ENCODE peak calls at places on chromosomes 2 and 18, in ten cellular contexts. One of them, this sample, is unnamed.

GRCh38 chr2:134866498-134867099 is 28.2 kb downstream of the ACMSD start:
- DNase-seq in mesendoderm: no peak
- DNase-seq in dorsolateral prefrontal cortex: no peak
- DNase-seq in A172: no peak
- DNase-seq in NCI-H1092: no peak
- DNase-seq in CD8-positive, alpha-beta memory T cell: no peak
- DNase-seq in kidney tubule cell: no peak
- DNase-seq in GM23248: peak; percentile 67
- DNase-seq in naive B cell: no peak
- DNase-seq in activated CD8-positive, alpha-beta memory T cell treated with anti-CD3 and anti-CD28 coated beads, Interleukin-2, amount 50 U/mL, for 48 hours: no peak
- DNase-seq in this sample: peak; percentile 59

GRCh38 chr2:109549016-109549595 is 64.7 kb downstream of the SEPTIN10 start:
- DNase-seq in activated CD8-positive, alpha-beta memory T cell treated with anti-CD3 and anti-CD28 coated beads, Interleukin-2, amount 50 U/mL, for 48 hours: no peak
- DNase-seq in kidney tubule cell: peak; percentile 81
- DNase-seq in GM23248: peak; percentile 22
- DNase-seq in dorsolateral prefrontal cortex: no peak
- DNase-seq in naive B cell: no peak
- DNase-seq in CD8-positive, alpha-beta memory T cell: no peak
- DNase-seq in NCI-H1092: no peak
- DNase-seq in A172: no peak
- DNase-seq in mesendoderm: no peak
- DNase-seq in this sample: no peak

GRCh38 chr18:60684843-60685513 is 312.4 kb upstream of the MC4R start:
- DNase-seq in CD8-positive, alpha-beta memory T cell: no peak
- DNase-seq in GM23248: peak; percentile 34
- DNase-seq in dorsolateral prefrontal cortex: no peak
- DNase-seq in mesendoderm: peak; percentile 43
- DNase-seq in NCI-H1092: no peak
- DNase-seq in activated CD8-positive, alpha-beta memory T cell treated with anti-CD3 and anti-CD28 coated beads, Interleukin-2, amount 50 U/mL, for 48 hours: no peak
- DNase-seq in kidney tubule cell: peak; percentile 18
- DNase-seq in naive B cell: no peak
- DNase-seq in A172: peak; percentile 3
- DNase-seq in this sample: peak; percentile 65

GRCh38 chr2:203802277-203803045 is 65.1 kb upstream of the CTLA4 start:
- DNase-seq in dorsolateral prefrontal cortex: peak; percentile 56
- DNase-seq in activated CD8-positive, alpha-beta memory T cell treated with anti-CD3 and anti-CD28 coated beads, Interleukin-2, amount 50 U/mL, for 48 hours: peak; percentile 72
- DNase-seq in CD8-positive, alpha-beta memory T cell: no peak
- DNase-seq in naive B cell: no peak
- DNase-seq in A172: peak; percentile 71
- DNase-seq in kidney tubule cell: peak; percentile 80
- DNase-seq in GM23248: peak; percentile 97
- DNase-seq in mesendoderm: no peak
- DNase-seq in NCI-H1092: no peak
- DNase-seq in this sample: peak; percentile 70

GRCh38 chr2:188114014-188114413 is 177.7 kb upstream of the GULP1 start:
- DNase-seq in GM23248: peak; percentile 69
- DNase-seq in naive B cell: no peak
- DNase-seq in kidney tubule cell: no peak
- DNase-seq in A172: no peak
- DNase-seq in dorsolateral prefrontal cortex: no peak
- DNase-seq in CD8-positive, alpha-beta memory T cell: no peak
- DNase-seq in mesendoderm: peak; percentile 67
- DNase-seq in NCI-H1092: no peak
- DNase-seq in activated CD8-positive, alpha-beta memory T cell treated with anti-CD3 and anti-CD28 coated beads, Interleukin-2, amount 50 U/mL, for 48 hours: no peak
- DNase-seq in this sample: peak; percentile 82

GRCh38 chr18:34867520-34867919 is 157.4 kb downstream of the DTNA start:
- DNase-seq in GM23248: peak; percentile 1
- DNase-seq in A172: peak; percentile 27
- DNase-seq in mesendoderm: peak; percentile 65
- DNase-seq in naive B cell: no peak
- DNase-seq in CD8-positive, alpha-beta memory T cell: no peak
- DNase-seq in kidney tubule cell: peak; percentile 6
- DNase-seq in NCI-H1092: peak; percentile 62
- DNase-seq in dorsolateral prefrontal cortex: no peak
- DNase-seq in activated CD8-positive, alpha-beta memory T cell treated with anti-CD3 and anti-CD28 coated beads, Interleukin-2, amount 50 U/mL, for 48 hours: no peak
- DNase-seq in this sample: no peak

GRCh38 chr2:38155-38554 is 8.2 kb downstream of the FAM110C start:
- DNase-seq in naive B cell: no peak
- DNase-seq in CD8-positive, alpha-beta memory T cell: no peak
- DNase-seq in dorsolateral prefrontal cortex: no peak
- DNase-seq in activated CD8-positive, alpha-beta memory T cell treated with anti-CD3 and anti-CD28 coated beads, Interleukin-2, amount 50 U/mL, for 48 hours: no peak
- DNase-seq in GM23248: peak; percentile 30
- DNase-seq in mesendoderm: peak; percentile 23
- DNase-seq in NCI-H1092: no peak
- DNase-seq in A172: peak; percentile 67
- DNase-seq in kidney tubule cell: peak; percentile 81
- DNase-seq in this sample: peak; percentile 1

GRCh38 chr2:65856423-65856822 is 424.0 kb upstream of the SPRED2 start:
- DNase-seq in mesendoderm: no peak
- DNase-seq in kidney tubule cell: no peak
- DNase-seq in A172: no peak
- DNase-seq in NCI-H1092: no peak
- DNase-seq in CD8-positive, alpha-beta memory T cell: no peak
- DNase-seq in naive B cell: no peak
- DNase-seq in GM23248: no peak
- DNase-seq in activated CD8-positive, alpha-beta memory T cell treated with anti-CD3 and anti-CD28 coated beads, Interleukin-2, amount 50 U/mL, for 48 hours: no peak
- DNase-seq in dorsolateral prefrontal cortex: no peak
- DNase-seq in this sample: no peak

GRCh38 chr2:143936758-143937562 is 583.0 kb downstream of the ZEB2 start:
- DNase-seq in NCI-H1092: peak; percentile 21
- DNase-seq in naive B cell: peak; percentile 3
- DNase-seq in GM23248: peak; percentile 70
- DNase-seq in activated CD8-positive, alpha-beta memory T cell treated with anti-CD3 and anti-CD28 coated beads, Interleukin-2, amount 50 U/mL, for 48 hours: peak; percentile 73
- DNase-seq in mesendoderm: peak; percentile 70
- DNase-seq in kidney tubule cell: peak; percentile 42
- DNase-seq in dorsolateral prefrontal cortex: peak; percentile 45
- DNase-seq in CD8-positive, alpha-beta memory T cell: no peak
- DNase-seq in A172: no peak
- DNase-seq in this sample: peak; percentile 73

GRCh38 chr2:176177580-176178270 is 10.7 kb upstream of the HOXD1 start:
- DNase-seq in A172: no peak
- DNase-seq in mesendoderm: peak; percentile 52
- DNase-seq in dorsolateral prefrontal cortex: no peak
- DNase-seq in CD8-positive, alpha-beta memory T cell: no peak
- DNase-seq in activated CD8-positive, alpha-beta memory T cell treated with anti-CD3 and anti-CD28 coated beads, Interleukin-2, amount 50 U/mL, for 48 hours: no peak
- DNase-seq in NCI-H1092: no peak
- DNase-seq in naive B cell: no peak
- DNase-seq in GM23248: peak; percentile 63
- DNase-seq in kidney tubule cell: no peak
- DNase-seq in this sample: no peak

GRCh38 chr2:234986866-234987720 is 35.3 kb downstream of the SH3BP4 start:
- DNase-seq in GM23248: no peak
- DNase-seq in CD8-positive, alpha-beta memory T cell: no peak
- DNase-seq in dorsolateral prefrontal cortex: no peak
- DNase-seq in NCI-H1092: no peak
- DNase-seq in mesendoderm: no peak
- DNase-seq in naive B cell: no peak
- DNase-seq in A172: no peak
- DNase-seq in kidney tubule cell: no peak
- DNase-seq in activated CD8-positive, alpha-beta memory T cell treated with anti-CD3 and anti-CD28 coated beads, Interleukin-2, amount 50 U/mL, for 48 hours: no peak
- DNase-seq in this sample: no peak

GRCh38 chr18:78898066-78898465 is 81.6 kb upstream of the SALL3 start:
- DNase-seq in A172: no peak
- DNase-seq in dorsolateral prefrontal cortex: no peak
- DNase-seq in activated CD8-positive, alpha-beta memory T cell treated with anti-CD3 and anti-CD28 coated beads, Interleukin-2, amount 50 U/mL, for 48 hours: no peak
- DNase-seq in naive B cell: no peak
- DNase-seq in GM23248: no peak
- DNase-seq in kidney tubule cell: no peak
- DNase-seq in NCI-H1092: no peak
- DNase-seq in mesendoderm: no peak
- DNase-seq in CD8-positive, alpha-beta memory T cell: no peak
- DNase-seq in this sample: no peak

GRCh38 chr2:85678794-85679672 is 11.0 kb upstream of the SFTPB start:
- DNase-seq in dorsolateral prefrontal cortex: peak; percentile 77
- DNase-seq in naive B cell: peak; percentile 71
- DNase-seq in activated CD8-positive, alpha-beta memory T cell treated with anti-CD3 and anti-CD28 coated beads, Interleukin-2, amount 50 U/mL, for 48 hours: peak; percentile 96
- DNase-seq in GM23248: peak; percentile 81
- DNase-seq in mesendoderm: peak; percentile 72
- DNase-seq in CD8-positive, alpha-beta memory T cell: peak; percentile 66
- DNase-seq in A172: peak; percentile 85
- DNase-seq in NCI-H1092: peak; percentile 55
- DNase-seq in kidney tubule cell: peak; percentile 76
- DNase-seq in this sample: peak; percentile 86

GRCh38 chr2:74099271-74099670 is 48.4 kb downstream of the BOLA3 start:
- DNase-seq in A172: no peak
- DNase-seq in CD8-positive, alpha-beta memory T cell: no peak
- DNase-seq in naive B cell: no peak
- DNase-seq in dorsolateral prefrontal cortex: no peak
- DNase-seq in kidney tubule cell: no peak
- DNase-seq in mesendoderm: no peak
- DNase-seq in NCI-H1092: no peak
- DNase-seq in GM23248: no peak
- DNase-seq in activated CD8-positive, alpha-beta memory T cell treated with anti-CD3 and anti-CD28 coated beads, Interleukin-2, amount 50 U/mL, for 48 hours: peak; percentile 42
- DNase-seq in this sample: no peak

GRCh38 chr2:109125595-109126500 is 3.2 kb upstream of the SH3RF3 start:
- DNase-seq in naive B cell: no peak
- DNase-seq in GM23248: peak; percentile 95
- DNase-seq in mesendoderm: peak; percentile 50
- DNase-seq in kidney tubule cell: peak; percentile 92
- DNase-seq in activated CD8-positive, alpha-beta memory T cell treated with anti-CD3 and anti-CD28 coated beads, Interleukin-2, amount 50 U/mL, for 48 hours: peak; percentile 33
- DNase-seq in A172: peak; percentile 94
- DNase-seq in NCI-H1092: no peak
- DNase-seq in dorsolateral prefrontal cortex: no peak
- DNase-seq in CD8-positive, alpha-beta memory T cell: no peak
- DNase-seq in this sample: peak; percentile 93

GRCh38 chr2:237483018-237483731 is 3.9 kb upstream of the MLPH start:
- DNase-seq in naive B cell: no peak
- DNase-seq in CD8-positive, alpha-beta memory T cell: no peak
- DNase-seq in NCI-H1092: no peak
- DNase-seq in kidney tubule cell: peak; percentile 77
- DNase-seq in mesendoderm: no peak
- DNase-seq in activated CD8-positive, alpha-beta memory T cell treated with anti-CD3 and anti-CD28 coated beads, Interleukin-2, amount 50 U/mL, for 48 hours: no peak
- DNase-seq in A172: peak; percentile 81
- DNase-seq in GM23248: peak; percentile 79
- DNase-seq in dorsolateral prefrontal cortex: no peak
- DNase-seq in this sample: peak; percentile 49

GRCh38 chr2:43634604-43635306 is 2.3 kb upstream of the PLEKHH2 start:
- DNase-seq in naive B cell: no peak
- DNase-seq in GM23248: peak; percentile 83
- DNase-seq in mesendoderm: no peak
- DNase-seq in NCI-H1092: peak; percentile 70
- DNase-seq in CD8-positive, alpha-beta memory T cell: no peak
- DNase-seq in dorsolateral prefrontal cortex: no peak
- DNase-seq in kidney tubule cell: peak; percentile 68
- DNase-seq in A172: peak; percentile 74
- DNase-seq in activated CD8-positive, alpha-beta memory T cell treated with anti-CD3 and anti-CD28 coated beads, Interleukin-2, amount 50 U/mL, for 48 hours: no peak
- DNase-seq in this sample: peak; percentile 71

GRCh38 chr2:205686231-205687017 is 4.1 kb downstream of the NRP2 start:
- DNase-seq in activated CD8-positive, alpha-beta memory T cell treated with anti-CD3 and anti-CD28 coated beads, Interleukin-2, amount 50 U/mL, for 48 hours: no peak
- DNase-seq in naive B cell: no peak
- DNase-seq in dorsolateral prefrontal cortex: no peak
- DNase-seq in mesendoderm: peak; percentile 70
- DNase-seq in kidney tubule cell: no peak
- DNase-seq in NCI-H1092: no peak
- DNase-seq in A172: no peak
- DNase-seq in GM23248: peak; percentile 57
- DNase-seq in CD8-positive, alpha-beta memory T cell: no peak
- DNase-seq in this sample: peak; percentile 50

GRCh38 chr2:119478188-119479065 is 45.9 kb downstream of the SCTR start:
- DNase-seq in mesendoderm: no peak
- DNase-seq in activated CD8-positive, alpha-beta memory T cell treated with anti-CD3 and anti-CD28 coated beads, Interleukin-2, amount 50 U/mL, for 48 hours: peak; percentile 36
- DNase-seq in CD8-positive, alpha-beta memory T cell: no peak
- DNase-seq in kidney tubule cell: no peak
- DNase-seq in naive B cell: no peak
- DNase-seq in A172: no peak
- DNase-seq in dorsolateral prefrontal cortex: peak; percentile 2
- DNase-seq in GM23248: no peak
- DNase-seq in NCI-H1092: no peak
- DNase-seq in this sample: no peak

GRCh38 chr2:33321236-33321731 is 155.2 kb upstream of the RASGRP3 start:
- DNase-seq in activated CD8-positive, alpha-beta memory T cell treated with anti-CD3 and anti-CD28 coated beads, Interleukin-2, amount 50 U/mL, for 48 hours: peak; percentile 57
- DNase-seq in GM23248: peak; percentile 89
- DNase-seq in CD8-positive, alpha-beta memory T cell: no peak
- DNase-seq in kidney tubule cell: no peak
- DNase-seq in NCI-H1092: no peak
- DNase-seq in mesendoderm: no peak
- DNase-seq in dorsolateral prefrontal cortex: no peak
- DNase-seq in naive B cell: no peak
- DNase-seq in A172: peak; percentile 72
- DNase-seq in this sample: peak; percentile 85

GRCh38 chr2:50347355-50348044 is 684.4 kb downstream of the NRXN1 start:
- DNase-seq in CD8-positive, alpha-beta memory T cell: no peak
- DNase-seq in kidney tubule cell: peak; percentile 3
- DNase-seq in naive B cell: no peak
- DNase-seq in NCI-H1092: no peak
- DNase-seq in activated CD8-positive, alpha-beta memory T cell treated with anti-CD3 and anti-CD28 coated beads, Interleukin-2, amount 50 U/mL, for 48 hours: peak; percentile 45
- DNase-seq in mesendoderm: peak; percentile 57
- DNase-seq in dorsolateral prefrontal cortex: peak; percentile 49
- DNase-seq in GM23248: peak; percentile 1
- DNase-seq in A172: no peak
- DNase-seq in this sample: peak; percentile 27

GRCh38 chr2:226187126-226187525 is 612.5 kb downstream of the IRS1 start:
- DNase-seq in CD8-positive, alpha-beta memory T cell: no peak
- DNase-seq in GM23248: peak; percentile 21
- DNase-seq in A172: no peak
- DNase-seq in activated CD8-positive, alpha-beta memory T cell treated with anti-CD3 and anti-CD28 coated beads, Interleukin-2, amount 50 U/mL, for 48 hours: no peak
- DNase-seq in kidney tubule cell: no peak
- DNase-seq in naive B cell: no peak
- DNase-seq in mesendoderm: no peak
- DNase-seq in NCI-H1092: no peak
- DNase-seq in dorsolateral prefrontal cortex: no peak
- DNase-seq in this sample: no peak

GRCh38 chr2:135936524-135936923 is 48.9 kb downstream of the DARS1 start:
- DNase-seq in kidney tubule cell: no peak
- DNase-seq in CD8-positive, alpha-beta memory T cell: no peak
- DNase-seq in mesendoderm: no peak
- DNase-seq in naive B cell: no peak
- DNase-seq in dorsolateral prefrontal cortex: no peak
- DNase-seq in activated CD8-positive, alpha-beta memory T cell treated with anti-CD3 and anti-CD28 coated beads, Interleukin-2, amount 50 U/mL, for 48 hours: no peak
- DNase-seq in NCI-H1092: no peak
- DNase-seq in GM23248: no peak
- DNase-seq in A172: no peak
- DNase-seq in this sample: no peak

GRCh38 chr18:57660961-57661360 is 39.3 kb upstream of the NARS1 start:
- DNase-seq in mesendoderm: no peak
- DNase-seq in CD8-positive, alpha-beta memory T cell: no peak
- DNase-seq in kidney tubule cell: peak; percentile 13
- DNase-seq in A172: peak; percentile 48
- DNase-seq in dorsolateral prefrontal cortex: no peak
- DNase-seq in GM23248: peak; percentile 52
- DNase-seq in naive B cell: no peak
- DNase-seq in activated CD8-positive, alpha-beta memory T cell treated with anti-CD3 and anti-CD28 coated beads, Interleukin-2, amount 50 U/mL, for 48 hours: no peak
- DNase-seq in NCI-H1092: no peak
- DNase-seq in this sample: peak; percentile 66

GRCh38 chr2:66069937-66070716 is 364.8 kb upstream of the MEIS1 start:
- DNase-seq in A172: no peak
- DNase-seq in NCI-H1092: no peak
- DNase-seq in kidney tubule cell: no peak
- DNase-seq in naive B cell: no peak
- DNase-seq in dorsolateral prefrontal cortex: no peak
- DNase-seq in mesendoderm: peak; percentile 28
- DNase-seq in activated CD8-positive, alpha-beta memory T cell treated with anti-CD3 and anti-CD28 coated beads, Interleukin-2, amount 50 U/mL, for 48 hours: no peak
- DNase-seq in GM23248: no peak
- DNase-seq in CD8-positive, alpha-beta memory T cell: no peak
- DNase-seq in this sample: no peak

GRCh38 chr18:59990121-59990818 is 90.5 kb downstream of the PMAIP1 start:
- DNase-seq in CD8-positive, alpha-beta memory T cell: no peak
- DNase-seq in GM23248: no peak
- DNase-seq in naive B cell: no peak
- DNase-seq in activated CD8-positive, alpha-beta memory T cell treated with anti-CD3 and anti-CD28 coated beads, Interleukin-2, amount 50 U/mL, for 48 hours: no peak
- DNase-seq in kidney tubule cell: peak; percentile 79
- DNase-seq in A172: peak; percentile 8
- DNase-seq in NCI-H1092: no peak
- DNase-seq in mesendoderm: no peak
- DNase-seq in dorsolateral prefrontal cortex: no peak
- DNase-seq in this sample: no peak

GRCh38 chr2:8583400-8584173 is 98.3 kb upstream of the ID2 start:
- DNase-seq in mesendoderm: peak; percentile 99
- DNase-seq in naive B cell: peak; percentile 88
- DNase-seq in dorsolateral prefrontal cortex: peak; percentile 59
- DNase-seq in CD8-positive, alpha-beta memory T cell: peak; percentile 67
- DNase-seq in kidney tubule cell: peak; percentile 96
- DNase-seq in activated CD8-positive, alpha-beta memory T cell treated with anti-CD3 and anti-CD28 coated beads, Interleukin-2, amount 50 U/mL, for 48 hours: peak; percentile 92
- DNase-seq in GM23248: no peak
- DNase-seq in NCI-H1092: peak; percentile 66
- DNase-seq in A172: no peak
- DNase-seq in this sample: no peak

GRCh38 chr18:7202119-7202680 is 28.7 kb upstream of the LRRC30 start:
- DNase-seq in CD8-positive, alpha-beta memory T cell: no peak
- DNase-seq in NCI-H1092: peak; percentile 24
- DNase-seq in activated CD8-positive, alpha-beta memory T cell treated with anti-CD3 and anti-CD28 coated beads, Interleukin-2, amount 50 U/mL, for 48 hours: no peak
- DNase-seq in dorsolateral prefrontal cortex: no peak
- DNase-seq in A172: no peak
- DNase-seq in GM23248: no peak
- DNase-seq in mesendoderm: no peak
- DNase-seq in kidney tubule cell: no peak
- DNase-seq in naive B cell: no peak
- DNase-seq in this sample: no peak

This sample was measured in adipocyte.